ENCODE peak calls at places on chromosomes 7 and 10, in ten cellular contexts. W, Z, O, Q, B, X, V, L, T and Y are unnamed samples.

GRCh38 chr10:121306159-121306673 is 292.0 kb downstream of the FGFR2 start:
- DNase-seq in L (no peak), Z (no peak), X (no peak), V (no peak), O (no peak), B (no peak), Q (no peak), W (no peak), T (no peak), Y (no peak)

GRCh38 chr7:55314967-55315366 is 50.2 kb upstream of the LANCL2 start:
- DNase-seq in Q (no peak), O (no peak), Z (no peak), X (no peak), B (no peak), V (no peak), W (no peak), T (no peak), L (no peak), Y (no peak)

GRCh38 chr10:12348870-12349627 is at the start of gene CAMK1D:
- DNase-seq in T (peak; percentile 92), O (peak; percentile 80), Z (peak; percentile 92), L (peak; percentile 30), V (peak; percentile 87), B (peak; percentile 61), W (no peak), X (peak; percentile 87), Q (no peak), Y (peak; percentile 82)

GRCh38 chr7:140541513-140542192 is 62.3 kb upstream of the MKRN1 start:
- DNase-seq in Z (no peak), V (peak; percentile 59), W (no peak), L (peak; percentile 79), B (peak; percentile 74), Q (peak; percentile 61), T (peak; percentile 98), X (peak; percentile 76), O (no peak), Y (no peak)

GRCh38 chr10:3400368-3400767 is 227.8 kb upstream of the PITRM1 start:
- DNase-seq in T (no peak), X (no peak), Z (no peak), V (no peak), W (no peak), B (no peak), Q (no peak), L (no peak), O (no peak), Y (no peak)

GRCh38 chr10:89263091-89263490 is 11.5 kb upstream of the LIPA start:
- DNase-seq in Q (no peak), V (no peak), W (no peak), Z (no peak), B (no peak), L (no peak), O (no peak), X (no peak), T (no peak), Y (no peak)

GRCh38 chr10:76023007-76023406 is 591.6 kb downstream of the LRMDA start:
- DNase-seq in V (no peak), W (no peak), L (no peak), Q (no peak), Z (no peak), X (no peak), O (no peak), T (no peak), B (no peak), Y (no peak)

GRCh38 chr10:99497343-99498025 is 35.3 kb upstream of the NKX2-3 start:
- DNase-seq in B (peak; percentile 59), Z (no peak), W (no peak), O (no peak), X (no peak), V (no peak), T (no peak), L (no peak), Q (no peak), Y (no peak)

GRCh38 chr10:74174533-74174932 is 23.5 kb downstream of the ADK start:
- DNase-seq in B (no peak), L (no peak), W (no peak), Q (no peak), T (no peak), Z (no peak), V (peak; percentile 31), O (no peak), X (no peak), Y (no peak)

GRCh38 chr10:129531969-129532660 is 65.1 kb downstream of the MGMT start:
- DNase-seq in V (no peak), O (no peak), Q (no peak), Z (no peak), L (no peak), W (no peak), B (no peak), X (no peak), T (no peak), Y (no peak)

GRCh38 chr7:7108931-7109330 is 73.4 kb upstream of the C1GALT1 start:
- DNase-seq in O (no peak), Q (no peak), B (no peak), X (no peak), L (no peak), W (no peak), Z (no peak), V (no peak), T (peak; percentile 28), Y (no peak)

GRCh38 chr10:27513451-27514191 is 9.5 kb downstream of the RAB18 start:
- DNase-seq in V (no peak), T (peak; percentile 69), X (no peak), B (no peak), W (no peak), Q (no peak), O (no peak), L (no peak), Z (no peak), Y (no peak)

GRCh38 chr10:6598679-6599078 is 18.6 kb upstream of the PRKCQ start:
- DNase-seq in B (no peak), O (no peak), L (no peak), T (no peak), V (no peak), W (no peak), Q (no peak), Z (no peak), X (no peak), Y (no peak)

GRCh38 chr10:58027431-58027830 is 240.3 kb downstream of the IPMK start:
- DNase-seq in B (no peak), O (no peak), Q (peak; percentile 27), Z (no peak), L (no peak), T (no peak), V (no peak), W (no peak), X (no peak), Y (no peak)

GRCh38 chr7:95691464-95691863 is 80.9 kb upstream of the DYNC1I1 start:
- DNase-seq in T (no peak), L (no peak), Q (no peak), X (no peak), B (no peak), Z (no peak), W (no peak), V (no peak), O (no peak), Y (no peak)

GRCh38 chr10:121754667-121755066 is 156.4 kb upstream of the FGFR2 start:
- DNase-seq in Z (no peak), X (no peak), T (no peak), V (no peak), O (no peak), W (no peak), Q (no peak), L (no peak), B (no peak), Y (no peak)

GRCh38 chr10:124266468-124267230 is 152.1 kb downstream of the OAT start:
- DNase-seq in L (peak; percentile 39), W (no peak), T (no peak), V (no peak), O (no peak), B (no peak), X (no peak), Z (no peak), Q (no peak), Y (no peak)

GRCh38 chr10:121732676-121733445 is 134.6 kb upstream of the FGFR2 start:
- DNase-seq in W (no peak), O (no peak), Z (no peak), Q (no peak), B (no peak), V (no peak), L (no peak), T (peak; percentile 64), X (no peak), Y (no peak)

GRCh38 chr10:122259075-122259466 is 12.0 kb upstream of the BTBD16 start:
- DNase-seq in V (no peak), O (no peak), W (no peak), B (no peak), X (no peak), T (no peak), Z (no peak), L (no peak), Q (no peak), Y (no peak)

GRCh38 chr10:33193867-33194521 is 140.5 kb downstream of the NRP1 start:
- DNase-seq in Q (no peak), L (peak; percentile 6), Z (no peak), B (no peak), X (no peak), T (no peak), V (no peak), O (no peak), W (no peak), Y (no peak)

GRCh38 chr10:72106896-72107295 is 18.5 kb upstream of the SPOCK2 start:
- DNase-seq in V (no peak), B (no peak), W (no peak), O (no peak), Z (no peak), T (no peak), Q (no peak), L (no peak), X (no peak), Y (no peak)

GRCh38 chr7:41925946-41926345 is 223.1 kb upstream of the INHBA start:
- DNase-seq in V (no peak), Q (no peak), O (no peak), L (no peak), W (no peak), B (no peak), T (no peak), Z (no peak), X (no peak), Y (no peak)

GRCh38 chr10:116667484-116667883 is 46.7 kb downstream of the PNLIPRP2 start:
- DNase-seq in L (no peak), V (no peak), O (no peak), X (no peak), Q (no peak), B (no peak), Z (no peak), W (no peak), T (no peak), Y (no peak)

GRCh38 chr10:116683061-116683601 is 59.2 kb downstream of the HSPA12A start:
- DNase-seq in O (no peak), T (no peak), V (no peak), B (no peak), X (no peak), Q (no peak), W (no peak), Z (no peak), L (no peak), Y (no peak)

GRCh38 chr7:11373546-11374142 is 400.0 kb downstream of the PHF14 start:
- DNase-seq in L (no peak), V (peak; percentile 29), X (no peak), W (no peak), Z (no peak), Q (peak; percentile 8), T (peak; percentile 24), O (no peak), B (no peak), Y (no peak)

GRCh38 chr10:33735463-33735862 is 401.0 kb upstream of the NRP1 start:
- DNase-seq in T (no peak), V (no peak), O (no peak), L (no peak), X (no peak), Z (no peak), B (no peak), Q (no peak), W (no peak), Y (no peak)